ENCODE peak calls at places on chromosomes 5 and 9, in seven cellular contexts. Q is aorta; B is Peyer's patch; R is mammary epithelial cell; M is SK-N-SH; J is tibial nerve; Z is CD8-positive, alpha-beta memory T cell. K is an unnamed sample.

GRCh38 chr5:96293966-96294886 is 138.8 kb downstream of the PCSK1 start:
- DNase-seq in M (no peak), Q (no peak), R (no peak), J (no peak), Z (no peak), B (no peak), K (no peak)

GRCh38 chr5:145396888-145397287 is 438.3 kb downstream of the PRELID2 start:
- DNase-seq in Q (no peak), M (no peak), J (no peak), R (no peak), B (no peak), Z (no peak), K (no peak)

GRCh38 chr5:171192111-171192510 is 116.9 kb upstream of the TLX3 start:
- DNase-seq in M (peak; percentile 59), B (no peak), J (no peak), R (no peak), Z (no peak), Q (no peak), K (no peak)

GRCh38 chr5:119340597-119341218 is 15.1 kb upstream of the TNFAIP8 start:
- DNase-seq in Q (no peak), J (no peak), R (no peak), B (peak; percentile 79), Z (peak; percentile 71), M (no peak), K (peak; percentile 69)

GRCh38 chr5:35199886-35200285 is 30.4 kb downstream of the PRLR start:
- DNase-seq in R (no peak), M (no peak), Z (no peak), J (no peak), B (no peak), Q (no peak), K (no peak)

GRCh38 chr9:100587375-100587774 is 9.5 kb downstream of the CAVIN4 start:
- DNase-seq in M (no peak), Z (no peak), Q (no peak), R (peak; percentile 21), B (no peak), J (no peak), K (no peak)

GRCh38 chr9:110058304-110058953 is 149.5 kb downstream of the C9orf152 start:
- DNase-seq in R (peak; percentile 57), Q (peak; percentile 58), J (no peak), Z (no peak), M (peak; percentile 53), B (peak; percentile 61), K (peak; percentile 47)

GRCh38 chr5:15266265-15266664 is 233.7 kb upstream of the FBXL7 start:
- DNase-seq in Q (no peak), J (no peak), M (no peak), B (no peak), R (no peak), Z (no peak), K (no peak)

GRCh38 chr9:114472765-114473446 is 32.4 kb downstream of the WHRN start:
- DNase-seq in B (no peak), Z (no peak), Q (no peak), J (no peak), R (peak; percentile 77), M (no peak), K (no peak)

GRCh38 chr5:73312872-73313510 is 135.6 kb downstream of the FOXD1 start:
- DNase-seq in Z (no peak), M (no peak), R (no peak), Q (no peak), B (no peak), J (no peak), K (no peak)
- H3K4me3 ChIP-seq in Z (no peak overlapping the region), M (no peak overlapping the region), R (no peak overlapping the region), Q (no peak overlapping the region), B (no peak overlapping the region), J (no peak overlapping the region), K (no peak overlapping the region)

DNA sequence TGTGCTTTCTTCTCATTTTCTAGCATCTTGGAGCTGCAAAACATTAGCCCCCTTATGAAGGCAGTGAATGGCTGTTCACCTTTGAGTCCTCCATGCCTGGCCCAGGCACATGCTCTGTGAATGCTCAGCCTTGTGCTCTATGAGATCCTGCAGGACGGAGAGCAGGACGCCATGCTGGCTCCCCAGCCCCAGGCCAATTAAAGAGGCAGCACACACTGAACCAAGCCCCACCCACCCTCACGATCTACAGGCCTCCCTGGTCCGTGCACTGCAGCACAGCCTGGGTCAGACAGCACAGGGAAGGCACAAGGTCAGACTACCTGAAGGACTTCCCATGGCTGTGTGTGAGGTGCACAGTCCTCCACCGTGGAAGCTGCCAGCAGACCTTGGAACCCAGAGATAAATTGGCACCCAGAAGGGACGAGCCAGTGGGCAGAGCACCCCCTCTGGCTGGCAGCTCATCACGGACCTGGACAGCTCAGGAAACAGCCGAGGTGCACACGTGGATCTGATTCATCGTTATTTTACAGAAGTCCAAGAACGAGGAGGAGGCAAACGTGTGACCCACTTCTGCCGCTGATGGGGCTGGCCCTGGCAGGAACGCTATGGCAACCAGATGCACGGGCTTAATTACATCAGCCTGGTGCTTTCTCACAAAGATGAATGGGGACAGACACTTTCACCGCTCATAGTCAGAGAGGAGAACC is 59.5 kb downstream of the OLFM1 start:
- DNase-seq in B (no peak), Z (no peak), R (no peak), M (peak; percentile 88), Q (no peak), J (no peak), K (no peak)
- H3K9me3 ChIP-seq in B (no peaks in the 10 kb centered on the region), Z (no peaks in the 10 kb centered on the region), R (peaks cover 46% of the 10 kb centered on the region), M (no peaks in the 10 kb centered on the region), Q (peaks cover 3% of the 10 kb centered on the region), J (no peaks in the 10 kb centered on the region), K (peaks cover 15% of the 10 kb centered on the region)

DNA sequence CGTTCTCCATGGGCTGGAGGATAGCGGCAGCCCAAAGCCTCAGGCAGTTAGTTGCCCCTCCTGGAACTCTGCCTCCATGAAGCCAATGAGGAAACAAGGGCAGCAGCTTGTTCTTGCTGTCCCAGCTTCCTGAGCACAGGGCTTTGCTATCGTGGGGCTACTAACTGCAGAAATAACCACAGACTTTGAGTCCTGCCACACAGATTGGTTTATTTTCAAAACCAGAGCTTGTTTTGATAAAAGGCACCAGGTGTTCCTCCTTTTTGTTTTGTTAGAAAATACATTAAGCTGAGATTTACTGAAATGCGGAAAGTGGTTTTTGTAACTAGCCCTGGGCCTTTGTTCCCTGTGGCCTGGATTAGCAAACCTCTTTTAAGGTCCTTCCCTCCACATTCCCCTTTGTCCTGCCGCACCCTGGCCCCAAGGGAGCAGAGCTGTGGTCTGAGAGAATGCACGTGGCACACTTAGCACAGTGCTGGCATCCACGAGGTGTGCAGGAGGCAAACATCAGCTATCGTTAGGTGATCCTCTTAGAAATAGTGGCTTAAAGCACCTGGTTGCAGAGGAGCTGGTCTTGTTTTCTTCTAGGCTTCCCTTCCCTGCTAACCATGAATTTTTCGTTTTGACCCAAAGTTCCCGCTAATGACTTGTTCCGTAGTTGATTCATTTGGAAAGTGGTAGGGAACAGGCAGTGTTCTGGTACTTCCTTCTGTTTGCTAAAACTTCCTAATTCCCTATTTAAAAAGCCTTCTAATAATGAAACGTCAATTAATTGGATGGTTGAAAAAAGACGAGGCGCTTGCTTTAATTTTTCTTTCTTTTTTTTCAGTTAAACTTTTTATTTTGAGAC is 21.5 kb downstream of the MVB12B start:
- DNase-seq in J (no peak), R (no peak), M (no peak), Z (no peak), Q (no peak), B (no peak), K (no peak)
- H3K4me3 ChIP-seq in J (no peak overlapping the region), R (no peak overlapping the region), M (no peak overlapping the region), Z (no peak overlapping the region), Q (no peak overlapping the region), B (no peak overlapping the region), K (no peak overlapping the region)

GRCh38 chr5:1431896-1432295 is 13.3 kb downstream of the SLC6A3 start:
- DNase-seq in M (no peak), R (no peak), B (no peak), J (no peak), Z (no peak), Q (no peak), K (no peak)
- H3K9me3 ChIP-seq in M (peaks cover 9% of the 10 kb centered on the region), R (peaks cover 23% of the 10 kb centered on the region), B (peaks cover 21% of the 10 kb centered on the region), J (peaks cover 17% of the 10 kb centered on the region), Z (peaks cover 11% of the 10 kb centered on the region), Q (peaks cover 15% of the 10 kb centered on the region), K (peaks cover 25% of the 10 kb centered on the region)

GRCh38 chr9:97292200-97292599 is 15.3 kb upstream of the CCDC180 start:
- DNase-seq in Z (no peak), J (no peak), B (no peak), Q (no peak), R (no peak), M (no peak), K (no peak)

GRCh38 chr9:97293207-97293721 is 14.2 kb upstream of the CCDC180 start:
- DNase-seq in R (no peak), B (no peak), Q (no peak), Z (no peak), M (no peak), J (peak; percentile 19), K (no peak)

GRCh38 chr9:97297889-97298288 is 9.6 kb upstream of the CCDC180 start:
- DNase-seq in R (no peak), Q (no peak), J (no peak), Z (no peak), B (no peak), M (no peak), K (no peak)

DNA sequence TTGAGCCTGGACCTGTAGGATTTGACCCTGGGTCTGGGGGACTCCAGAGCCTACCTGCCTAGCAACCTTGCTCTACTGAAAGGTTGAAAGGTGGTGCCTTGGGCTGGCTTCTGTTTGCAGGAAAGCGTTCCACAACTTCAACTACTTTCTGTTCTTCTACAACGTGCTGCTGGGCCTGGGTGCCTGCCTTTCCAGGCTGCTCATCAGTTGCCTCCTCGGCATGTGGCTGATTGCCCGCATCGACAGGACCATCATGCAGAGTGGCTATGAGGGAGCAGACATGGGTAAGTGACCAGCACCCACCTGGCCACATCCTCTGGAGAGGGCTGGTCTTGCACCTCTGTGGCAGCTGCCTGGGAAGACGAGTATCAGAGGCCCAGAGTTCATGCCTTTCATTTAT is 13.6 kb upstream of the CCDC180 start:
- DNase-seq in B (no peak), Q (no peak), R (no peak), M (no peak), Z (no peak), J (no peak), K (no peak)
- H3K4me3 ChIP-seq in B (no peak overlapping the region), Q (no peak overlapping the region), R (no peak overlapping the region), M (no peak overlapping the region), Z (no peak overlapping the region), J (no peak overlapping the region), K (no peak overlapping the region)

K was measured in naive thymus-derived CD4-positive, alpha-beta T cell.